ENCODE peak calls at places on chromosomes 6 and 20, in ten cellular contexts. P is pancreas; Y is PC-3; F is psoas muscle; Q is Panc1; W is ovary; X is CD8-positive, alpha-beta T cell; R is heart left ventricle; L is SK-N-SH; A is upper lobe of left lung. M is an unnamed sample. For H3K4me1, the result is how much of the 10 kb centered on the place peaks cover.

GRCh38 chr6:155419161-155419560 is 36.5 kb downstream of the NOX3 start:
- DNase-seq in P (no peak), Y (no peak), F (no peak), Q (no peak), W (no peak), X (no peak), R (no peak), L (no peak), A (no peak), M (no peak)

GRCh38 chr20:59421920-59422637 is 121.7 kb downstream of the EDN3 start:
- DNase-seq in P (no peak), Y (no peak), F (no peak), Q (no peak), W (no peak), X (no peak), R (no peak), L (no peak), A (no peak), M (no peak)

GRCh38 chr6:1312444-1313363 is 806 bp downstream of the FOXQ1 start:
- DNase-seq in P (no peak), Y (no peak), F (no peak), Q (no peak), W (no peak), X (no peak), R (no peak), L (peak), A (no peak), M (no peak)

GRCh38 chr20:24676978-24677370 is 207.5 kb downstream of the SYNDIG1 start:
- DNase-seq in P (no peak), Y (no peak), F (no peak), Q (no peak), W (no peak), X (no peak), R (no peak), L (no peak), A (no peak), M (no peak)

GRCh38 chr20:52269327-52269726 is 77.7 kb upstream of the ZFP64 start:
- DNase-seq in P (no peak), Y (no peak), F (no peak), Q (no peak), W (no peak), X (no peak), R (no peak), L (peak), A (no peak), M (no peak)

GRCh38 chr20:25283221-25283951 is 35.5 kb downstream of the PYGB start:
- DNase-seq in P (peak), Y (no peak), F (no peak), Q (no peak), W (peak), X (no peak), R (peak), L (no peak), A (peak), M (no peak)

GRCh38 chr6:166115609-166116008 is 52.0 kb downstream of the TBXT start:
- DNase-seq in P (no peak), Y (no peak), F (no peak), Q (no peak), W (no peak), X (no peak), R (no peak), L (no peak), A (no peak), M (no peak)

GRCh38 chr6:42970859-42971612 is 7.9 kb downstream of the PEX6 start:
- DNase-seq in P (no peak), Y (peak), F (no peak), Q (no peak), W (no peak), X (no peak), R (no peak), L (no peak), A (no peak), M (no peak)

GRCh38 chr6:22320750-22321149 is 23.9 kb upstream of the PRL start:
- DNase-seq in P (no peak), Y (peak), F (no peak), Q (no peak), W (no peak), X (no peak), R (no peak), L (no peak), A (no peak), M (no peak)

GRCh38 chr20:676315-676937 is 824 bp upstream of the SCRT2 start:
- DNase-seq in P (peak), Y (no peak), F (no peak), Q (no peak), W (no peak), X (no peak), R (no peak), L (peak), A (no peak), M (no peak)

GRCh38 chr6:148776321-148776966 is 29.6 kb downstream of the UST start:
- DNase-seq in P (no peak), Y (peak), F (no peak), Q (no peak), W (no peak), X (no peak), R (no peak), L (no peak), A (no peak), M (no peak)

GRCh38 chr20:38804682-38805501 is 605 bp upstream of the PPP1R16B start:
- DNase-seq in P (no peak), Y (no peak), F (peak), Q (no peak), W (no peak), X (peak), R (peak), L (no peak), A (peak), M (no peak)

GRCh38 chr20:23362392-23363256 is 642 bp downstream of the GZF1 start:
- DNase-seq in P (peak), Y (peak), F (peak), Q (no peak), W (no peak), X (peak), R (no peak), L (no peak), A (peak), M (peak)

GRCh38 chr6:148021715-148022114 is 320.9 kb upstream of the SASH1 start:
- DNase-seq in P (no peak), Y (no peak), F (no peak), Q (no peak), W (no peak), X (no peak), R (no peak), L (no peak), A (peak), M (no peak)

GRCh38 chr6:39416728-39417127 is 94.2 kb upstream of the KCNK16 start:
- DNase-seq in P (no peak), Y (peak), F (peak), Q (no peak), W (no peak), X (no peak), R (no peak), L (no peak), A (no peak), M (peak)

GRCh38 chr20:1469925-1470571 is 3.4 kb upstream of the NSFL1C start:
- DNase-seq in P (peak), Y (peak), F (peak), Q (peak), W (peak), X (no peak), R (peak), L (peak), A (peak), M (peak)

GRCh38 chr6:145070791-145071190 is 664.5 kb downstream of the EPM2A start:
- DNase-seq in P (no peak), Y (peak), F (no peak), Q (no peak), W (no peak), X (no peak), R (no peak), L (no peak), A (no peak), M (no peak)

GRCh38 chr6:118283759-118284158 is 264.3 kb upstream of the PLN start:
- DNase-seq in P (peak), Y (peak), F (no peak), Q (no peak), W (peak), X (peak), R (no peak), L (peak), A (no peak), M (peak)

GRCh38 chr6:70282906-70283461 is 19.9 kb downstream of the COL9A1 start:
- DNase-seq in P (no peak), Y (no peak), F (no peak), Q (no peak), W (no peak), X (no peak), R (peak), L (peak), A (no peak), M (no peak)

GRCh38 chr6:4914412-4915159 is 89.3 kb downstream of the RPP40 start:
- DNase-seq in P (no peak), Y (peak), F (no peak), Q (no peak), W (no peak), X (no peak), R (no peak), L (no peak), A (no peak), M (no peak)

GRCh38 chr20:43910564-43910963 is 4.1 kb upstream of the TOX2 start:
- DNase-seq in P (no peak), Y (no peak), F (no peak), Q (no peak), W (no peak), X (peak), R (no peak), L (no peak), A (no peak), M (no peak)

GRCh38 chr6:85472744-85473143 is 22.9 kb downstream of the NT5E start:
- DNase-seq in P (no peak), Y (peak), F (no peak), Q (no peak), W (no peak), X (no peak), R (no peak), L (no peak), A (no peak), M (no peak)

GRCh38 chr6:85470023-85470410 is 20.1 kb downstream of the NT5E start:
- DNase-seq in P (no peak), Y (no peak), F (no peak), Q (no peak), W (no peak), X (no peak), R (no peak), L (no peak), A (no peak), M (no peak)

GRCh38 chr6:85468326-85468725 is 18.4 kb downstream of the NT5E start:
- DNase-seq in P (no peak), Y (no peak), F (no peak), Q (no peak), W (no peak), X (no peak), R (no peak), L (no peak), A (no peak), M (no peak)

GRCh38 chr6:85465762-85466161 is 15.9 kb downstream of the NT5E start:
- DNase-seq in P (no peak), Y (no peak), F (no peak), Q (no peak), W (no peak), X (no peak), R (no peak), L (no peak), A (no peak), M (no peak)

DNA sequence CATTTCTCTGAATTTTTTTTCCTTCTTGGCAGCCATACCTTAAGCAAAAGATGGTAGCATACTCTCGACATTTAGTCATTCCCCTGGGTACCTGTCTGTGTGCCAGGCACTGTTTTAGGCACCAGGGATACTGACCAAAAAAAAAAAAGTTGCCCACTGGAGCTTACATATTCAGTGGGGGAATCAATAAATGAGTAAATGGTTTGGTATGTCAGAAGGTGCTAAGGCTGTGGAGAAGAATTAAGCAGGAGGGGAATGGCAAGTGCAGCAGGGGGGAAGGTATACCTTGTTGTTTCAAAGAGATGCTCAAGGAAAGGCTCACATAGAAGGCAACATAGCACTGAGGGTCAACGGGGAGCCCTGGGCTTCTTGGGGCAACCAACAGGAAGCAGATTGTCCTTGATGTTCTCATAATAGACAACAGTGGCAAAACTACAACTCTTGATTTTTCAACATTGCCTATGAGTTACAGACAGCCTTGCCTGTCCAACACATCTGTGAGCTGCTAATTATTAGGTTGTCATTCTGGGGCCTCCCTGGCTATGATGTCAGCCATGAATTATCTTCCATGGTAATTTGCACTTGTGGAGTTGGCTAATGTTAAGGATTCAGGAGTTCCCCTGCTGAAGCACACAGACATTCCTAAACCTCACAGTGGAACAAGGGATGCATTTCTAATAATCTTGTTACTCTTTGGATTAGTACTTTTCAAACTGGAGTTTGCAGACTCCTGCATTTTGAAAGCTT is 19.6 kb downstream of the NT5E start:
- DNase-seq in P (no peak), Y (no peak), F (no peak), Q (no peak), W (no peak), X (no peak), R (no peak), L (no peak), A (no peak), M (no peak)
- H3K4me1 ChIP-seq in P (under half), Y (under half), F (under half), Q (under half), W (under half), X (under half), R (under half), L (under half), A (under half), M (under half)

GRCh38 chr20:57211406-57211805 is 55.0 kb downstream of the BMP7 start:
- DNase-seq in P (no peak), Y (no peak), F (no peak), Q (no peak), W (no peak), X (no peak), R (no peak), L (no peak), A (no peak), M (no peak)

GRCh38 chr20:57210054-57210910 is 56.2 kb downstream of the BMP7 start:
- DNase-seq in P (peak), Y (no peak), F (no peak), Q (no peak), W (no peak), X (no peak), R (no peak), L (no peak), A (no peak), M (no peak)

GRCh38 chr20:57209413-57209812 is 57.0 kb downstream of the BMP7 start:
- DNase-seq in P (no peak), Y (no peak), F (no peak), Q (no peak), W (no peak), X (no peak), R (no peak), L (no peak), A (no peak), M (no peak)

GRCh38 chr20:57211949-57212889 is 54.2 kb downstream of the BMP7 start:
- DNase-seq in P (peak), Y (peak), F (peak), Q (no peak), W (peak), X (no peak), R (peak), L (no peak), A (no peak), M (peak)

DNA sequence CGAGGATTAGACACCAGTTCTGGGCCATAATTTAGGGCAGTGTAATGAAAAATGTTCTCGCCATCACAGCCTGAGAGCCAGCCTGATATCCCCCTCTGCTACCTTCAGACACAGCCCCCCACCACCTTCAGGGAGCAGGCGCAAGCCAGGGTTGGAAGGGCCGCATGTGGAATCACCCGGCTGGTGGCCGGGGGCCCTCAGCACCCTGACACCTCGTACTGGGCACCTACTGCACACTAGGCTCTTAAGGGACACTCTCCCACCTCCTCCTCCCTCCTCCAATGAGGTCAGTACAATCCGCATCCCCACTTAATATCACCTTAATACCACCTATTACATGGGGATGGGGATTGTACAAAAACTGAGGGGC is 55.5 kb downstream of the BMP7 start:
- DNase-seq in P (no peak), Y (no peak), F (no peak), Q (no peak), W (no peak), X (no peak), R (no peak), L (no peak), A (no peak), M (no peak)
- H3K4me1 ChIP-seq in P (under half), Y (under half), F (under half), Q (under half), W (under half), X (under half), R (under half), L (under half), A (under half), M (under half)

GRCh38 chr6:160930547-160931377 is 60.8 kb upstream of the MAP3K4 start:
- DNase-seq in P (peak), Y (peak), F (peak), Q (peak), W (peak), X (peak), R (peak), L (peak), A (peak), M (peak)
- H3K4me1 ChIP-seq in P (under half), Y (under half), F (under half), Q (under half), W (under half), X (under half), R (under half), L (under half), A (under half), M (under half)

GRCh38 chr6:159832941-159833340 is 32.9 kb downstream of the PNLDC1 start:
- DNase-seq in P (no peak), Y (no peak), F (no peak), Q (no peak), W (no peak), X (no peak), R (no peak), L (no peak), A (no peak), M (no peak)

GRCh38 chr6:159831373-159831679 is 31.2 kb downstream of the PNLDC1 start:
- DNase-seq in P (peak), Y (no peak), F (no peak), Q (no peak), W (no peak), X (no peak), R (no peak), L (no peak), A (no peak), M (no peak)

GRCh38 chr6:159833556-159833955 is 33.5 kb downstream of the PNLDC1 start:
- DNase-seq in P (no peak), Y (peak), F (no peak), Q (no peak), W (no peak), X (no peak), R (no peak), L (no peak), A (no peak), M (peak)

GRCh38 chr6:159836294-159837140 is 36.4 kb downstream of the PNLDC1 start:
- DNase-seq in P (no peak), Y (no peak), F (peak), Q (no peak), W (peak), X (peak), R (peak), L (no peak), A (no peak), M (no peak)

GRCh38 chr6:159833997-159834601 is 34.0 kb downstream of the PNLDC1 start:
- DNase-seq in P (no peak), Y (no peak), F (no peak), Q (no peak), W (no peak), X (no peak), R (no peak), L (no peak), A (no peak), M (no peak)
- H3K4me1 ChIP-seq in P (under half), Y (under half), F (under half), Q (under half), W (under half), X (under half), R (under half), L (under half), A (under half), M (under half)

M was measured in cardiac muscle cell.